ENCODE peak calls at places on chromosome 1, in six cellular contexts. L, C, S, U, Y and R are unnamed samples. For H3K36me3, the result is how much of the 10 kb centered on the place peaks cover.

GRCh38 chr1:30490554-30491053 is 232.8 kb downstream of the MATN1 start:
- DNase-seq in L (no peak), Y (no peak), S (no peak), C (no peak), U (no peak), R (no peak)

GRCh38 chr1:45400049-45400448 is 59.8 kb upstream of the MUTYH start:
- DNase-seq in U (no peak), L (no peak), S (peak), Y (no peak), C (no peak), R (no peak)

GRCh38 chr1:33636209-33636608 is 163.8 kb downstream of the ZSCAN20 start:
- DNase-seq in L (no peak), C (no peak), Y (no peak), S (no peak), U (no peak), R (no peak)

GRCh38 chr1:60573726-60574409 is 500.3 kb upstream of the C1orf87 start:
- DNase-seq in S (peak), U (peak), L (no peak), Y (peak), C (no peak), R (no peak)

GRCh38 chr1:116537439-116537838 is 33.4 kb downstream of the CD58 start:
- DNase-seq in C (no peak), L (no peak), U (peak), S (no peak), Y (peak), R (no peak)

GRCh38 chr1:226871636-226872327 is 1.4 kb downstream of the PSEN2 start:
- DNase-seq in C (peak), L (no peak), S (no peak), Y (no peak), U (no peak), R (no peak)

GRCh38 chr1:55235722-55236121 is 20.6 kb upstream of the USP24 start:
- DNase-seq in S (no peak), Y (no peak), C (no peak), L (no peak), U (peak), R (no peak)

GRCh38 chr1:85678193-85678592 is 30.0 kb downstream of the ZNHIT6 start:
- DNase-seq in Y (no peak), C (no peak), L (no peak), U (no peak), S (no peak), R (no peak)

GRCh38 chr1:221431068-221431651 is 310.7 kb downstream of the DUSP10 start:
- DNase-seq in C (no peak), Y (no peak), U (no peak), L (no peak), S (no peak), R (no peak)

GRCh38 chr1:160210563-160210962 is 5.4 kb downstream of the PEA15 start:
- DNase-seq in S (no peak), C (no peak), L (no peak), U (no peak), Y (no peak), R (no peak)

GRCh38 chr1:15620155-15620545 is 2.9 kb downstream of the DDI2 start:
- DNase-seq in Y (no peak), U (no peak), S (no peak), C (no peak), L (peak), R (no peak)

GRCh38 chr1:159951016-159951415 is 3.0 kb downstream of the SLAMF9 start:
- DNase-seq in Y (no peak), U (no peak), C (no peak), S (no peak), L (no peak), R (no peak)

GRCh38 chr1:111754964-111755320 is 759 bp upstream of the DDX20 start:
- DNase-seq in L (no peak), Y (no peak), U (peak), S (no peak), C (no peak), R (no peak)

GRCh38 chr1:54463259-54464030 is 57.3 kb upstream of the SSBP3 start:
- DNase-seq in Y (no peak), U (peak), S (no peak), C (no peak), L (no peak), R (no peak)

GRCh38 chr1:168691541-168691940 is 37.5 kb downstream of the DPT start:
- DNase-seq in C (no peak), U (no peak), Y (no peak), S (no peak), L (no peak), R (no peak)

GRCh38 chr1:175073054-175073453 is 5.4 kb downstream of the TNN start:
- DNase-seq in L (no peak), S (no peak), U (no peak), Y (no peak), C (no peak), R (no peak)

GRCh38 chr1:46587072-46587471 is 17.0 kb downstream of the MKNK1 start:
- DNase-seq in L (no peak), C (peak), Y (no peak), S (no peak), U (no peak), R (no peak)

GRCh38 chr1:92709738-92710137 is 75.2 kb downstream of the EVI5 start:
- DNase-seq in S (no peak), C (no peak), Y (no peak), U (peak), L (no peak), R (no peak)

GRCh38 chr1:23772049-23772853 is 6.0 kb upstream of the PITHD1 start:
- DNase-seq in S (peak), U (peak), C (peak), L (peak), Y (peak), R (peak)

GRCh38 chr1:22903113-22903512 is 69.6 kb downstream of the LACTBL1 start:
- DNase-seq in S (no peak), C (no peak), Y (no peak), U (no peak), L (no peak), R (no peak)

GRCh38 chr1:178324003-178324402 is 172.8 kb downstream of the CLEC20A start:
- DNase-seq in C (no peak), S (no peak), Y (no peak), U (no peak), L (no peak), R (no peak)

GRCh38 chr1:10969971-10970332 is 42.5 kb upstream of the TARDBP start:
- DNase-seq in U (no peak), L (no peak), Y (no peak), C (no peak), S (no peak), R (no peak)

GRCh38 chr1:166693673-166694297 is 145.5 kb upstream of the POGK start:
- DNase-seq in U (no peak), Y (no peak), L (no peak), S (no peak), C (no peak), R (no peak)

DNA sequence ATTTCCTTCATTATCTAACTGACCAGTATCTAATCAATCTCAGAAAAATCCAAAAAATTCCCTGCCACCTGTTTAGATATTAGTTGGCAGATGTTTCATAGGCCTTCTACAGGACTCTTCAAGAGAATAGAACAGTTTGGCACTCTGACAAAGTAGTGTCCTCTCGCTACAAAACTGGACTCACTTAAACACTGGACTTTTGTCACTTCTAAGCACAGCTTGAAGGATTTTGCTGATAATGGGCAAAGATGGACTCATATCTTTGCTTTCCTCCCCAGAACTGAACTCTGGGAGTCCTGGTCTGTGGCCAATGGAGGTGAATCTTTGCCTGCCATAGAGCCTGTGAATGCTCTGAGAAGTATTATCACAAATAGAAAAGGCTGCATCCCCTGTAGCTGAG is 58.2 kb upstream of the ZNF326 start:
- DNase-seq in Y (no peak), L (no peak), U (no peak), C (no peak), S (no peak), R (no peak)
- H3K36me3 ChIP-seq in Y (under half), L (under half), U (under half), C (under half), S (under half), R (under half)

DNA sequence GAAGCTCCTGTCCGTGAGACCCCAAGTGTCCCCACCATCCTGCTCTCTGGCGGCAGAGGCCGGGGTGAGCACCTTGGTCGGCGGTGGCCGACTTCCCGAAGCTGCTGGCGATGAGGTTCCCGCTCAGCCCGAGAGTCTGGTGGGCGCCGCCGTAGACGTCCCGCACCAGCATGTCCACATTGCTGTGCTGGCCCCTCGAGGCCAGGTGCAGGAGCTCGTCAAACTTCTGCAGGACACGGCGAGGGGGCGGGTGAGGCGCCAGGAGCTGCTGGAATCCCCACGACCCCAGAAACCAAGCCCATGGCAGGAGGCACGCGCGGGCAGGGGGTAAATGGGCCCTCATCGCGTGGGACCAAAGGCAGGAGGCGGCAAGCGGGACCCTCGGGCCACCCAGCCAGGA is 6.7 kb downstream of the PANK4 start:
- DNase-seq in S (no peak), Y (no peak), C (no peak), L (no peak), U (no peak), R (no peak)
- H3K36me3 ChIP-seq in S (half or more), Y (under half), C (half or more), L (half or more), U (half or more), R (half or more)

GRCh38 chr1:171785766-171786165 is 4.3 kb downstream of the METTL13 start:
- DNase-seq in U (no peak), Y (no peak), C (no peak), S (no peak), L (no peak), R (no peak)
- H3K36me3 ChIP-seq in U (half or more), Y (half or more), C (half or more), S (half or more), L (under half), R (half or more)

DNA sequence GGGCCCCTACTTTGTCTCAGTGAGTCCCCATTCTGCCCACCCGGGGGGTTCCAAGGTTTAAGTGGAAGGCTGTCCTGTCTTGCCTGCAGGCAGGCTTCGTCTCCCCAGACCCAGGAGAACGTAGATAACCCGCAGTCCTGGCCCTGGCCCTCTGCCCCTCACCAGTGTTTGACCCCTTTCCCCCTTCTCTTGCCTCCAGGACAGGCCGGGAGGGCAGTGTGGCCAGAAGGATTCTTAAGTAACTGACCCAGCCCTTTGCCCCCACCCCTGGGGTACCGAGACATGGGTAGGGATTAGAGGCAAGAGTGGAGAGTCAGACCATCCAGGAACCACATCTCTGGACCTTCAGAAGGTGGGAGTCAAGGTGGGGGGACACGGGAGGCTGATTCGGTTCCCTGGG is 8.8 kb downstream of the TMEM222 start:
- DNase-seq in C (no peak), S (no peak), U (no peak), L (no peak), Y (no peak), R (no peak)
- H3K36me3 ChIP-seq in C (half or more), S (half or more), U (under half), L (under half), Y (under half), R (half or more)

GRCh38 chr1:53195913-53196484 is 625 bp upstream of the CPT2 start:
- DNase-seq in Y (no peak), C (no peak), S (no peak), U (no peak), L (no peak), R (no peak)
- H3K36me3 ChIP-seq in Y (under half), C (under half), S (under half), U (under half), L (under half), R (under half)